ENCODE peak calls at places on chromosomes 6 and 20, in six cellular contexts. S, C, K, O, N and X are unnamed samples.

GRCh38 chr6:146670161-146670560 is 71.4 kb downstream of the ADGB start:
- DNase-seq in C (no peak), K (no peak), N (no peak), O (no peak), S (no peak), X (no peak)

GRCh38 chr20:53621482-53622246 is 28.0 kb upstream of the ZNF217 start:
- DNase-seq in K (no peak), S (peak; percentile 38), C (peak; percentile 78), O (no peak), N (no peak), X (no peak)

GRCh38 chr6:144721232-144721631 is 436.1 kb downstream of the UTRN start:
- DNase-seq in O (no peak), K (no peak), N (no peak), S (no peak), C (no peak), X (no peak)

GRCh38 chr6:135089901-135090300 is 35.3 kb upstream of the HBS1L start:
- DNase-seq in N (no peak), O (no peak), C (no peak), S (no peak), K (no peak), X (no peak)

GRCh38 chr6:108750801-108751200 is 97.4 kb upstream of the ARMC2 start:
- DNase-seq in C (no peak), K (no peak), O (no peak), N (no peak), S (no peak), X (no peak)

GRCh38 chr20:49666906-49667305 is 46.8 kb downstream of the B4GALT5 start:
- DNase-seq in N (no peak), O (no peak), K (no peak), C (no peak), S (no peak), X (no peak)

GRCh38 chr20:21513181-21513663 is 642 bp downstream of the NKX2-2 start:
- DNase-seq in N (no peak), O (no peak), S (no peak), K (peak; percentile 41), C (no peak), X (no peak)

GRCh38 chr6:116562614-116563013 is 8.7 kb upstream of the RWDD1 start:
- DNase-seq in S (no peak), C (no peak), K (no peak), N (no peak), O (no peak), X (no peak)

GRCh38 chr20:46174469-46175126 is 56.5 kb downstream of the CD40 start:
- DNase-seq in O (peak; percentile 54), K (peak; percentile 84), S (peak; percentile 58), N (peak; percentile 37), C (no peak), X (peak; percentile 61)

GRCh38 chr20:60718743-60719142 is 533.3 kb upstream of the CDH4 start:
- DNase-seq in K (no peak), O (no peak), N (no peak), S (no peak), C (no peak), X (no peak)

GRCh38 chr6:107730683-107731314 is 93.3 kb downstream of the SCML4 start:
- DNase-seq in O (no peak), C (no peak), S (no peak), N (no peak), K (no peak), X (no peak)

DNA sequence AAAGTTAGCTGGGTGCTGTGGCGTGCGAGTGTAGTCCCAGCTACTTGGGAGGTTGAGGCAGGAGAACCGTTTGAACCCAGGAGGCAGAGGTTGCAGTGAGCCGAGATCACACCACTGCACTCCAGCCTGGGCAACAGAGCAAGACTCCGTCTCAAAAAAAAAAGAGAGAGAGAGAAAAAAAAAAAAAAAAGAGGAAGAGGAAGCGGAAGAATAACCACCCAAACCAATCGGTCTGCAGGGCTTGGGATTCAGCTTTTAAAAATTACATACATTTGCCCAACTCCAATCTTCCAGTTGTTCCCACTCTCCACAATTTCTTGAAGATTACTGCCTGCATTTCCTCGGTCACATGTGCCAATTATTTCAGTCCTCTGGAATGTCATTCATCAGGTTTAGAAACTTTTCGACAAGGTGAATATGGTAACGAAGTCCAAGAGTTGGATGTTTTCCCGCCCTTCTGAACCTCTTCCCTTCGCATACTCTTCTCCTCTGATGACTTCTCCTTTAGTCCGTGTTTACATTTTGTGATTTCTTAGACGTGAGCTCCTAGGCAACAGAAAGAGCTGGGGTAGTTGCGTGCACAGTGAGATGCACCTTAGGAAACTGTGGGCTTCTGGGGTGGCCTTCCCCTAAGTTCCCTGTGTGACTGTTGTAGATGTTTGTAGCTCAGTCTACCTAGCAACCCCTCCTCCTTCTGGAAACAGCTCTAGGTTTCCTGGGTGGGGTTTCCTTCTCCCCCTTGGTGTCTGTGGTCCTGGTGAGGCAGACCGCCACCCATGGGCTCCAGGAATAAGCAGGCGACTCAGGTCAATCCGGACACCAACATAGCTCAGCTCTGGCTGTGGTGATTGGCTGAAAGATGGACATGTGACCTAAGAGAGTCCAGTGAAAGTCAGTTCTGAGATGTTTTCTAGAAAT is 63.0 kb upstream of the NCOA3 start:
- DNase-seq in O (no peak), C (no peak), K (no peak), N (no peak), S (peak; percentile 20), X (no peak)
- H3K4me3 ChIP-seq in O (no peak overlapping the region), C (no peak overlapping the region), K (no peak overlapping the region), N (no peak overlapping the region), S (no peak overlapping the region), X (no peak overlapping the region)

GRCh38 chr6:169701953-169702639 is at the start of the genes C6orf120 and WDR27:
- DNase-seq in S (peak; percentile 96), K (peak; percentile 99), N (peak; percentile 94), O (peak; percentile 95), C (peak; percentile 68), X (peak; percentile 96)
- H3K27ac ChIP-seq in S (peak within 1 kb of the TSS; percentile 89), K (peak within 1 kb of the TSS; percentile 99), N (peak within 1 kb of the TSS; percentile 94), O (peak within 1 kb of the TSS; percentile 97), C (peak within 1 kb of the TSS; percentile 83), X (peak within 1 kb of the TSS; percentile 94)

GRCh38 chr6:30211899-30212298 is 1.3 kb downstream of the TRIM26 start:
- DNase-seq in K (no peak), O (no peak), C (no peak), N (no peak), S (no peak), X (no peak)
- H3K4me3 ChIP-seq in K (peak overlapping the region; percentile 85), O (peak overlapping the region; percentile 78), C (peak overlapping the region; percentile 93), N (peak overlapping the region; percentile 87), S (peak overlapping the region; percentile 75), X (no peak overlapping the region)

GRCh38 chr20:25508083-25508770 is 77.1 kb downstream of the NINL start:
- DNase-seq in N (no peak), O (no peak), K (no peak), S (no peak), C (no peak), X (no peak)
- H3K27ac ChIP-seq in N (no peak overlapping the region), O (no peak overlapping the region), K (no peak overlapping the region), S (no peak overlapping the region), C (no peak overlapping the region), X (no peak overlapping the region)

GRCh38 chr6:44976677-44977405 is 351.3 kb upstream of the RUNX2 start:
- DNase-seq in N (no peak), C (no peak), K (no peak), S (no peak), O (no peak), X (peak; percentile 66)
- H3K4me3 ChIP-seq in N (peak overlapping the region; percentile 21), C (no peak overlapping the region), K (no peak overlapping the region), S (no peak overlapping the region), O (no peak overlapping the region), X (no peak overlapping the region)

DNA sequence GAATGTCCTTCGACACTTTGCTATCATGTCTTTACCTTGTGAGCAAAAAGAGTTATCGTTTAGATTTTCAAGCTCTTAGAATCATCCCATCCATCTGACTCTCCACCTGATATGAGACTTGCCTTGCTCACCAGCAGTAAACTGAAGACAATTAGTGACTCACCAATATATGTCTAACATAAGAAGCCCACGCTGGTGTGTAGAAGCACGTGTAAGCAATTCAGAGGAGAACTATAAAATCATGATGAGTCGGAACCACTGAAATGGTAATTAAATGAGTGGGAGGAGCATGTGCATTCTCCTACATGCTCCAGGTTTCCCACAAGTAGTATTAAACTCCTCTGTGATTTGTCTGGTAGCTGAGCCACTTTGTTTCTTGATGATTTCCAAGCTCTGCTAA is 181.6 kb upstream of the RNF217 start:
- DNase-seq in N (no peak), S (no peak), C (no peak), O (no peak), K (no peak), X (no peak)
- H3K27ac ChIP-seq in N (no peak overlapping the region), S (no peak overlapping the region), C (no peak overlapping the region), O (no peak overlapping the region), K (no peak overlapping the region), X (no peak overlapping the region)

DNA sequence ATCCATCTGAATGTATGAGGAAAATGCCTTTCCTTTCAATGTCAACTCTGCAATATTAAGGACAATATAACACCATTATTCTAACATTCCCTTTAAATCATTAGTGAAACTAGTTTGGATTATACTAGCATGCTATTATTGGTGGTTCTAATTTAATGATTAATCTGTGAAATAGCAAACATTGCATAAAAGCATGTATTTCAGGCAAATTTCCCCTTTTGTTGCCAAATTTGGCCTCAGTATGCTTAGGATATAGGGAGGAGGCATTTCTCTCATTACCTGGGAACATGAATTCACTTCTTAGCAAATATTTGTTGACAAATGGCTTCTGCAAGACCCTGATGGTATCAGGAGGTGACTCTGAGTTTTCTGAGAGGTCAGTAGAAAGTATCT is 1.6 kb downstream of the TPMT start:
- DNase-seq in K (no peak), S (no peak), O (no peak), C (no peak), N (no peak), X (no peak)
- H3K4me3 ChIP-seq in K (no peak overlapping the region), S (no peak overlapping the region), O (no peak overlapping the region), C (peak overlapping the region; percentile 94), N (no peak overlapping the region), X (no peak overlapping the region)

GRCh38 chr20:9919271-9920014 is 80.6 kb upstream of the PAK5 start:
- DNase-seq in N (no peak), C (no peak), K (no peak), S (no peak), O (no peak), X (no peak)
- H3K27ac ChIP-seq in N (no peak overlapping the region), C (no peak overlapping the region), K (no peak overlapping the region), S (no peak overlapping the region), O (no peak overlapping the region), X (no peak overlapping the region)

GRCh38 chr6:139376604-139377218 is 2.3 kb upstream of the CITED2 start:
- DNase-seq in S (peak; percentile 31), K (no peak), C (no peak), O (no peak), N (no peak), X (no peak)
- H3K4me3 ChIP-seq in S (peak overlapping the region; percentile 95), K (peak overlapping the region; percentile 93), C (peak overlapping the region; percentile 97), O (no peak overlapping the region), N (no peak overlapping the region), X (no peak overlapping the region)